ENCODE peak calls at places on chromosomes 1 and 21, in eight cellular contexts. S is T-cell, P is SHP77, X is uterus, O is head of caudate nucleus, N is Caki2, K is HS-27A, T is NCI-H1930. M is an unnamed sample.

GRCh38 chr21:45180289-45180599 is 105.9 kb downstream of the ADARB1 start:
- DNase-seq in S (no peak), P (no peak), X (no peak), O (no peak), N (no peak), K (no peak), T (no peak), M (no peak)

GRCh38 chr1:183914283-183914682 is 109.4 kb downstream of the RGL1 start:
- DNase-seq in S (no peak), P (no peak), X (no peak), O (no peak), N (no peak), K (no peak), T (no peak), M (no peak)

GRCh38 chr1:9782897-9783296 is 40.9 kb downstream of the CLSTN1 start:
- DNase-seq in S (no peak), P (no peak), X (no peak), O (no peak), N (no peak), K (no peak), T (no peak), M (no peak)

GRCh38 chr1:67696708-67697107 is 11.7 kb downstream of the GADD45A start:
- DNase-seq in S (no peak), P (no peak), X (no peak), O (no peak), N (no peak), K (no peak), T (no peak), M (no peak)

GRCh38 chr1:169120066-169120465 is 13.6 kb downstream of the ATP1B1 start:
- DNase-seq in S (no peak), P (no peak), X (no peak), O (no peak), N (no peak), K (no peak), T (no peak), M (no peak)

GRCh38 chr1:61445269-61445825 is 279.6 kb downstream of the TM2D1 start:
- DNase-seq in S (no peak), P (no peak), X (no peak), O (no peak), N (no peak), K (no peak), T (no peak), M (no peak)

GRCh38 chr1:214551436-214552173 is at the start of gene PTPN14:
- DNase-seq in S (no peak), P (no peak), X (peak; percentile 89), O (peak; percentile 74), N (peak; percentile 92), K (no peak), T (peak; percentile 4), M (peak; percentile 54)

GRCh38 chr1:175088523-175088922 is 20.9 kb downstream of the TNN start:
- DNase-seq in S (no peak), P (no peak), X (no peak), O (no peak), N (no peak), K (no peak), T (no peak), M (no peak)

GRCh38 chr1:11238311-11238710 is 24.0 kb downstream of the MTOR start:
- DNase-seq in S (no peak), P (no peak), X (no peak), O (no peak), N (no peak), K (no peak), T (no peak), M (no peak)

GRCh38 chr1:156619582-156619955 is 354 bp downstream of the HAPLN2 start:
- DNase-seq in S (no peak), P (no peak), X (no peak), O (no peak), N (no peak), K (no peak), T (no peak), M (no peak)

GRCh38 chr1:66705100-66705499 is 47.2 kb upstream of the DYNLT5 start:
- DNase-seq in S (no peak), P (no peak), X (no peak), O (no peak), N (no peak), K (no peak), T (peak; percentile 47), M (no peak)

M was measured in Kasumi-1.